ENCODE peak calls at places on chromosomes 16 and 17, in five cellular contexts. F is T47D, I is NCI-H774, X is NCI-H187 treated with DMSO at 0.1 percent for 48 hours, Z is AG10803. K is an unnamed sample.
A peak's percentile ranks its signal among the peaks of the same experiment; 100 is the strongest.

GRCh38 chr16:84312783-84313382 is 18.2 kb downstream of the WFDC1 start:
- DNase-seq in I (no peak), Z (no peak), X (no peak), F (peak; percentile 79), K (peak; percentile 82)

GRCh38 chr16:83475108-83475507 is 332.7 kb upstream of the HSBP1 start:
- DNase-seq in I (no peak), X (no peak), F (no peak), Z (peak; percentile 8), K (no peak)

GRCh38 chr16:27721548-27722265 is 171.8 kb downstream of the KATNIP start:
- DNase-seq in F (no peak), X (no peak), I (no peak), Z (peak; percentile 97), K (no peak)

GRCh38 chr16:57802635-57803412 is 533 bp upstream of the KIFC3 start:
- DNase-seq in I (no peak), Z (no peak), F (no peak), X (no peak), K (no peak)

GRCh38 chr16:83779881-83780280 is 27.9 kb upstream of the HSBP1 start:
- DNase-seq in F (peak; percentile 32), Z (peak; percentile 51), I (no peak), X (no peak), K (no peak)

GRCh38 chr16:70746708-70747424 is 54.1 kb downstream of the VAC14 start:
- DNase-seq in F (peak; percentile 93), X (no peak), I (peak; percentile 67), Z (peak; percentile 86), K (peak; percentile 49)

GRCh38 chr16:89996178-89996489 is 23.1 kb downstream of the DBNDD1 start:
- DNase-seq in F (no peak), Z (no peak), X (no peak), I (no peak), K (no peak)

GRCh38 chr16:5321925-5322324 is 224.3 kb upstream of the EEF2KMT start:
- DNase-seq in I (no peak), Z (no peak), X (no peak), F (no peak), K (no peak)

GRCh38 chr17:21464611-21465021 is 88.5 kb downstream of the KCNJ12 start:
- DNase-seq in Z (no peak), F (no peak), I (no peak), X (no peak), K (no peak)

GRCh38 chr17:39674702-39675389 is 6.6 kb downstream of the PNMT start:
- DNase-seq in X (no peak), F (peak; percentile 93), Z (no peak), I (no peak), K (peak; percentile 40)

GRCh38 chr17:57614742-57615141 is 130.4 kb downstream of the CCDC182 start:
- DNase-seq in Z (no peak), F (no peak), I (no peak), X (no peak), K (no peak)

GRCh38 chr17:10033449-10033848 is 128.4 kb upstream of the RCVRN start:
- DNase-seq in I (no peak), X (no peak), F (no peak), Z (no peak), K (no peak)

GRCh38 chr17:50394711-50395110 is 2.6 kb downstream of the LRRC59 start:
- DNase-seq in X (no peak), Z (peak; percentile 14), F (no peak), I (no peak), K (no peak)

GRCh38 chr17:40399185-40399584 is 18.5 kb downstream of the TOP2A start:
- DNase-seq in F (peak; percentile 75), Z (peak; percentile 70), I (peak; percentile 19), X (no peak), K (peak; percentile 14)

GRCh38 chr17:67628580-67629013 is 89.1 kb upstream of the NOL11 start:
- DNase-seq in F (no peak), Z (no peak), I (no peak), X (no peak), K (no peak)